ENCODE peak calls at places on chromosome X, in ten cellular contexts. One of them, this sample, is unnamed.

GRCh38 chrX:150482537-150483217 is 85.7 kb upstream of the MTM1 start:
- DNase-seq in endothelial cell of umbilical vein: peak; percentile 49
- DNase-seq in esophagus muscularis mucosa: no peak
- DNase-seq in GM12878: no peak
- DNase-seq in GM23338: no peak
- DNase-seq in upper lobe of left lung: no peak
- DNase-seq in stomach: no peak
- DNase-seq in sigmoid colon: no peak
- DNase-seq in suprapubic skin: no peak
- DNase-seq in HL-60: no peak
- DNase-seq in this sample: no peak

GRCh38 chrX:139875831-139876230 is 57.0 kb downstream of the ATP11C start:
- DNase-seq in endothelial cell of umbilical vein: peak; percentile 74
- DNase-seq in esophagus muscularis mucosa: no peak
- DNase-seq in GM12878: no peak
- DNase-seq in GM23338: no peak
- DNase-seq in upper lobe of left lung: no peak
- DNase-seq in stomach: no peak
- DNase-seq in sigmoid colon: no peak
- DNase-seq in suprapubic skin: no peak
- DNase-seq in HL-60: no peak
- DNase-seq in this sample: no peak

GRCh38 chrX:130097507-130098201 is 12.6 kb downstream of the ELF4 start:
- DNase-seq in endothelial cell of umbilical vein: peak; percentile 87
- DNase-seq in esophagus muscularis mucosa: no peak
- DNase-seq in GM12878: no peak
- DNase-seq in GM23338: no peak
- DNase-seq in upper lobe of left lung: peak; percentile 76
- DNase-seq in stomach: peak; percentile 53
- DNase-seq in sigmoid colon: no peak
- DNase-seq in suprapubic skin: peak; percentile 77
- DNase-seq in HL-60: no peak
- DNase-seq in this sample: no peak

GRCh38 chrX:68332156-68332823 is 101.0 kb downstream of the OPHN1 start:
- DNase-seq in endothelial cell of umbilical vein: no peak
- DNase-seq in esophagus muscularis mucosa: no peak
- DNase-seq in GM12878: no peak
- DNase-seq in GM23338: peak; percentile 49
- DNase-seq in upper lobe of left lung: no peak
- DNase-seq in stomach: no peak
- DNase-seq in sigmoid colon: no peak
- DNase-seq in suprapubic skin: no peak
- DNase-seq in HL-60: no peak
- DNase-seq in this sample: no peak

GRCh38 chrX:136260801-136261200 is 9.6 kb upstream of the MAP7D3 start:
- DNase-seq in endothelial cell of umbilical vein: peak; percentile 78
- DNase-seq in esophagus muscularis mucosa: no peak
- DNase-seq in GM12878: no peak
- DNase-seq in GM23338: no peak
- DNase-seq in upper lobe of left lung: no peak
- DNase-seq in stomach: no peak
- DNase-seq in sigmoid colon: no peak
- DNase-seq in suprapubic skin: no peak
- DNase-seq in HL-60: no peak
- DNase-seq in this sample: no peak

GRCh38 chrX:142036111-142036510 is 132.4 kb downstream of the MAGEC1 start:
- DNase-seq in endothelial cell of umbilical vein: peak; percentile 0
- DNase-seq in esophagus muscularis mucosa: no peak
- DNase-seq in GM12878: no peak
- DNase-seq in GM23338: no peak
- DNase-seq in upper lobe of left lung: no peak
- DNase-seq in stomach: no peak
- DNase-seq in sigmoid colon: no peak
- DNase-seq in suprapubic skin: no peak
- DNase-seq in HL-60: no peak
- DNase-seq in this sample: no peak

GRCh38 chrX:110491846-110492620 is 133.4 kb downstream of the RTL9 start:
- DNase-seq in endothelial cell of umbilical vein: no peak
- DNase-seq in esophagus muscularis mucosa: no peak
- DNase-seq in GM12878: no peak
- DNase-seq in GM23338: no peak
- DNase-seq in upper lobe of left lung: no peak
- DNase-seq in stomach: no peak
- DNase-seq in sigmoid colon: no peak
- DNase-seq in suprapubic skin: no peak
- DNase-seq in HL-60: no peak
- DNase-seq in this sample: no peak

GRCh38 chrX:118807151-118808017 is 16.2 kb upstream of the ZCCHC12 start:
- DNase-seq in endothelial cell of umbilical vein: peak; percentile 50
- DNase-seq in esophagus muscularis mucosa: no peak
- DNase-seq in GM12878: peak; percentile 15
- DNase-seq in GM23338: peak; percentile 62
- DNase-seq in upper lobe of left lung: no peak
- DNase-seq in stomach: peak; percentile 35
- DNase-seq in sigmoid colon: no peak
- DNase-seq in suprapubic skin: no peak
- DNase-seq in HL-60: no peak
- DNase-seq in this sample: no peak

GRCh38 chrX:113644426-113644825 is 803.8 kb upstream of the AMOT start:
- DNase-seq in endothelial cell of umbilical vein: no peak
- DNase-seq in esophagus muscularis mucosa: no peak
- DNase-seq in GM12878: no peak
- DNase-seq in GM23338: no peak
- DNase-seq in upper lobe of left lung: no peak
- DNase-seq in stomach: no peak
- DNase-seq in sigmoid colon: no peak
- DNase-seq in suprapubic skin: no peak
- DNase-seq in HL-60: no peak
- DNase-seq in this sample: no peak

GRCh38 chrX:28693101-28693500 is 105.9 kb downstream of the IL1RAPL1 start:
- DNase-seq in endothelial cell of umbilical vein: no peak
- DNase-seq in esophagus muscularis mucosa: no peak
- DNase-seq in GM12878: no peak
- DNase-seq in GM23338: no peak
- DNase-seq in upper lobe of left lung: no peak
- DNase-seq in stomach: no peak
- DNase-seq in sigmoid colon: no peak
- DNase-seq in suprapubic skin: no peak
- DNase-seq in HL-60: no peak
- DNase-seq in this sample: no peak

GRCh38 chrX:119468186-119468929 is at the start of gene SLC25A5:
- DNase-seq in endothelial cell of umbilical vein: peak; percentile 86
- DNase-seq in esophagus muscularis mucosa: peak; percentile 92
- DNase-seq in GM12878: peak; percentile 49
- DNase-seq in GM23338: peak; percentile 84
- DNase-seq in upper lobe of left lung: peak; percentile 96
- DNase-seq in stomach: peak; percentile 86
- DNase-seq in sigmoid colon: peak; percentile 93
- DNase-seq in suprapubic skin: peak; percentile 85
- DNase-seq in HL-60: peak; percentile 57
- DNase-seq in this sample: peak; percentile 90

GRCh38 chrX:66046612-66047235 is 6.8 kb upstream of the VSIG4 start:
- DNase-seq in endothelial cell of umbilical vein: no peak
- DNase-seq in esophagus muscularis mucosa: no peak
- DNase-seq in GM12878: peak; percentile 81
- DNase-seq in GM23338: no peak
- DNase-seq in upper lobe of left lung: no peak
- DNase-seq in stomach: no peak
- DNase-seq in sigmoid colon: no peak
- DNase-seq in suprapubic skin: no peak
- DNase-seq in HL-60: no peak
- DNase-seq in this sample: no peak

GRCh38 chrX:114152130-114152529 is 431.8 kb upstream of the HTR2C start:
- DNase-seq in endothelial cell of umbilical vein: peak; percentile 59
- DNase-seq in esophagus muscularis mucosa: no peak
- DNase-seq in GM12878: no peak
- DNase-seq in GM23338: no peak
- DNase-seq in upper lobe of left lung: no peak
- DNase-seq in stomach: no peak
- DNase-seq in sigmoid colon: no peak
- DNase-seq in suprapubic skin: no peak
- DNase-seq in HL-60: peak; percentile 1
- DNase-seq in this sample: no peak

GRCh38 chrX:45669715-45670360 is 469.2 kb upstream of the DIPK2B start:
- DNase-seq in endothelial cell of umbilical vein: no peak
- DNase-seq in esophagus muscularis mucosa: no peak
- DNase-seq in GM12878: no peak
- DNase-seq in GM23338: no peak
- DNase-seq in upper lobe of left lung: no peak
- DNase-seq in stomach: no peak
- DNase-seq in sigmoid colon: no peak
- DNase-seq in suprapubic skin: no peak
- DNase-seq in HL-60: no peak
- DNase-seq in this sample: no peak

GRCh38 chrX:45667666-45668065 is 467.0 kb upstream of the DIPK2B start:
- DNase-seq in endothelial cell of umbilical vein: peak; percentile 1
- DNase-seq in esophagus muscularis mucosa: no peak
- DNase-seq in GM12878: no peak
- DNase-seq in GM23338: no peak
- DNase-seq in upper lobe of left lung: no peak
- DNase-seq in stomach: no peak
- DNase-seq in sigmoid colon: no peak
- DNase-seq in suprapubic skin: no peak
- DNase-seq in HL-60: no peak
- DNase-seq in this sample: no peak

GRCh38 chrX:45664727-45665290 is 464.1 kb upstream of the DIPK2B start:
- DNase-seq in endothelial cell of umbilical vein: no peak
- DNase-seq in esophagus muscularis mucosa: no peak
- DNase-seq in GM12878: no peak
- DNase-seq in GM23338: no peak
- DNase-seq in upper lobe of left lung: peak; percentile 43
- DNase-seq in stomach: no peak
- DNase-seq in sigmoid colon: no peak
- DNase-seq in suprapubic skin: no peak
- DNase-seq in HL-60: no peak
- DNase-seq in this sample: no peak

DNA sequence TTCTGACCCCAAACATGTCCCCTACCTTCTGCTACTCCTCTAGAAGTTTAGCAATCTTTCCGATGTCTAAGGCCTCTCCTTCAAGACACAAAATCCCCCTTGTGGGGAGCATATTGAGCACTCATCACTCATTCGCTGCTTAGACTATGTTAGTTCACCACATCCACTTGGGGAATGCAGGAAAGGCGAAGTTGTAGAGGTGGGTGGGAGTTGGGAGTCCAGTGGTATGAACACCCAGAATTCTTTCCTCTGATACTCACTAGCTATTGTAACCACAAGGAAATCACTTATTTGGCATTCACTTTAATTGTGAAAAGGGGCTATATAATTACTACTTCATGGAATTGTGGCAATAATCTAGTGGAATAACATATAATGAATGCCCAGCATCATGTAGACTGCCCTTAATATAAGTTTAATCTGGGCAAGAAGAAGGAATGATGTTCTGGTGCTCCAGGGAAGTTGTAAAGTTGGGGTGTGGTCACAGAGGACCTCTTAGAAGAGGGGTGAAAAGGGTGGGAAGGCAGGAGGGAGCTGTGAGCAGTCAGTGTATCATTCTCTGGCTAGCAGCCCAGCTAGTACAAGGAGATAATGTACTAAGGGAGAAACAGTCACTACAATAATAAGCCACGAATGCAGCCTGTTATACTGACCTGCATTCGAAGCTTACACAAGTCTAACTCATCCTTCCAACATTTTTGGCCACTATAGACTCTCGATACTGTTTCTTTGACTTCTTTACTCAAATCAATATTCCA is 468.2 kb upstream of the DIPK2B start:
- DNase-seq in endothelial cell of umbilical vein: peak; percentile 55
- DNase-seq in esophagus muscularis mucosa: no peak
- DNase-seq in GM12878: no peak
- DNase-seq in GM23338: no peak
- DNase-seq in upper lobe of left lung: no peak
- DNase-seq in stomach: no peak
- DNase-seq in sigmoid colon: no peak
- DNase-seq in suprapubic skin: no peak
- DNase-seq in HL-60: no peak
- DNase-seq in this sample: no peak
- TF ChIP-seq POLR2AphosphoS5 in endothelial cell of umbilical vein: no peak
- TF ChIP-seq POLR2AphosphoS5 in esophagus muscularis mucosa: no peak
- TF ChIP-seq POLR2AphosphoS5 in GM12878: no peak
- TF ChIP-seq POLR2AphosphoS5 in GM23338: no peak
- TF ChIP-seq POLR2AphosphoS5 in upper lobe of left lung: no peak
- TF ChIP-seq POLR2AphosphoS5 in stomach: no peak
- TF ChIP-seq POLR2AphosphoS5 in sigmoid colon: no peak
- TF ChIP-seq POLR2AphosphoS5 in suprapubic skin: no peak
- TF ChIP-seq POLR2AphosphoS5 in HL-60: no peak
- TF ChIP-seq POLR2AphosphoS5 in this sample: no peak

GRCh38 chrX:16953606-16954211 is 7.3 kb downstream of the REPS2 start:
- DNase-seq in endothelial cell of umbilical vein: peak; percentile 73
- DNase-seq in esophagus muscularis mucosa: no peak
- DNase-seq in GM12878: no peak
- DNase-seq in GM23338: no peak
- DNase-seq in upper lobe of left lung: no peak
- DNase-seq in stomach: no peak
- DNase-seq in sigmoid colon: no peak
- DNase-seq in suprapubic skin: no peak
- DNase-seq in HL-60: no peak
- DNase-seq in this sample: no peak
- H3K27ac ChIP-seq in endothelial cell of umbilical vein: peak overlapping the region; percentile 82
- H3K27ac ChIP-seq in esophagus muscularis mucosa: no peak overlapping the region
- H3K27ac ChIP-seq in GM12878: no peak overlapping the region
- H3K27ac ChIP-seq in GM23338: no peak overlapping the region
- H3K27ac ChIP-seq in upper lobe of left lung: no peak overlapping the region
- H3K27ac ChIP-seq in stomach: no peak overlapping the region
- H3K27ac ChIP-seq in sigmoid colon: no peak overlapping the region
- H3K27ac ChIP-seq in suprapubic skin: no peak overlapping the region
- H3K27ac ChIP-seq in HL-60: no peak overlapping the region
- H3K27ac ChIP-seq in this sample: no peak overlapping the region

DNA sequence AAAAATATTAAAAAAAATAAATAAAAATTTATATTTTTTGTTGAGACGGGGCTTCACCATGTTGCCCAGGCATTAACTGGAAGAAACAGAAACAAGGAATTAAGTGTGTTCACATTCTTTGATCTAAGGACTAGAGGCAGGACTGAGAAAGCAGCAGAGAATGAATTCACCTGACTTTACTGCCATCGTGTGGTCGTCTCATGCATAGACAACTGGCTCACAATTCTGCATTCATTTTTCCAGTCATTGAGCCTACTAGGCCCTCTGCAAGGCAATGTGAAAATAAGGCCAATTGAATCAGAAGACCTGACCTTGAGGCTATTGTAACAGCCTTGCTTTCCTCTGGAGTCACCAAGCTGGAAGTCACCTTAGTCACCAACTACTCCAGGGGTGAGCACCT is 37.4 kb downstream of the LHFPL1 start:
- DNase-seq in endothelial cell of umbilical vein: peak; percentile 11
- DNase-seq in esophagus muscularis mucosa: no peak
- DNase-seq in GM12878: no peak
- DNase-seq in GM23338: peak; percentile 67
- DNase-seq in upper lobe of left lung: no peak
- DNase-seq in stomach: peak; percentile 31
- DNase-seq in sigmoid colon: no peak
- DNase-seq in suprapubic skin: no peak
- DNase-seq in HL-60: no peak
- DNase-seq in this sample: no peak
- TF ChIP-seq POLR2AphosphoS5 in endothelial cell of umbilical vein: no peak
- TF ChIP-seq POLR2AphosphoS5 in esophagus muscularis mucosa: no peak
- TF ChIP-seq POLR2AphosphoS5 in GM12878: no peak
- TF ChIP-seq POLR2AphosphoS5 in GM23338: no peak
- TF ChIP-seq POLR2AphosphoS5 in upper lobe of left lung: no peak
- TF ChIP-seq POLR2AphosphoS5 in stomach: no peak
- TF ChIP-seq POLR2AphosphoS5 in sigmoid colon: no peak
- TF ChIP-seq POLR2AphosphoS5 in suprapubic skin: no peak
- TF ChIP-seq POLR2AphosphoS5 in HL-60: no peak
- TF ChIP-seq POLR2AphosphoS5 in this sample: no peak

GRCh38 chrX:12951590-12951965 is 23.3 kb upstream of the TMSB4X start:
- DNase-seq in endothelial cell of umbilical vein: no peak
- DNase-seq in esophagus muscularis mucosa: no peak
- DNase-seq in GM12878: no peak
- DNase-seq in GM23338: no peak
- DNase-seq in upper lobe of left lung: no peak
- DNase-seq in stomach: no peak
- DNase-seq in sigmoid colon: no peak
- DNase-seq in suprapubic skin: no peak
- DNase-seq in HL-60: no peak
- DNase-seq in this sample: no peak
- H3K27ac ChIP-seq in endothelial cell of umbilical vein: no peak overlapping the region
- H3K27ac ChIP-seq in esophagus muscularis mucosa: no peak overlapping the region
- H3K27ac ChIP-seq in GM12878: peak overlapping the region; percentile 97
- H3K27ac ChIP-seq in GM23338: no peak overlapping the region
- H3K27ac ChIP-seq in upper lobe of left lung: peak overlapping the region; percentile 60
- H3K27ac ChIP-seq in stomach: peak overlapping the region; percentile 85
- H3K27ac ChIP-seq in sigmoid colon: no peak overlapping the region
- H3K27ac ChIP-seq in suprapubic skin: no peak overlapping the region
- H3K27ac ChIP-seq in HL-60: peak overlapping the region; percentile 74
- H3K27ac ChIP-seq in this sample: peak overlapping the region; percentile 80

This sample was measured in vagina.